ENCODE peak calls at places on chromosomes 11 and 22, in ten cellular contexts. K is stimulated activated CD8-positive, alpha-beta memory T cell treated with anti-CD3 and anti-CD28 coated beads, Interleukin-15, amount 100 ng/mL, for 48 hours; M is GM03348; V is mucosa of gallbladder; X is NCI-H774; Z is central memory CD4-positive, alpha-beta T cell; D is A549; T is effector memory CD4-positive, alpha-beta T cell; F is fibroblast of lung; Y is stimulated activated CD4-positive, alpha-beta T cell treated with anti-CD3 and anti-CD28 coated beads, Interleukin-12 subunit alpha, Interleukin-12 subunit beta, amount 100 ng/mL, for 4 hours. L is an unnamed sample.

GRCh38 chr11:125579811-125580210 is 10.5 kb downstream of the EI24 start:
- DNase-seq in D (no peak), K (no peak), V (no peak), Y (no peak), F (no peak), M (no peak), Z (no peak), X (no peak), T (no peak), L (no peak)

GRCh38 chr11:71120346-71120963 is 131.9 kb downstream of the SHANK2 start:
- DNase-seq in D (peak), X (peak), Y (no peak), K (no peak), M (no peak), Z (no peak), T (no peak), V (no peak), F (peak), L (no peak)

GRCh38 chr22:25484916-25485315 is 79.6 kb upstream of the GRK3 start:
- DNase-seq in F (no peak), V (no peak), X (no peak), D (no peak), Z (no peak), Y (no peak), M (no peak), K (no peak), T (no peak), L (no peak)

GRCh38 chr22:29765905-29766631 is 739 bp downstream of the ZMAT5 start:
- DNase-seq in D (no peak), M (peak), K (peak), Z (no peak), Y (peak), F (no peak), X (no peak), T (no peak), V (no peak), L (no peak)

GRCh38 chr11:35303596-35304392 is 115.6 kb downstream of the SLC1A2 start:
- DNase-seq in X (no peak), M (peak), Y (no peak), K (no peak), Z (no peak), V (peak), F (peak), T (no peak), D (peak), L (no peak)

GRCh38 chr11:5931061-5931460 is 11.0 kb upstream of the OR56A3 start:
- DNase-seq in M (no peak), F (no peak), K (no peak), V (no peak), Y (no peak), Z (no peak), T (no peak), D (no peak), X (no peak), L (no peak)

GRCh38 chr11:107683807-107684206 is 28.0 kb downstream of the SLN start:
- DNase-seq in D (peak), T (no peak), V (no peak), Y (no peak), F (no peak), X (no peak), M (no peak), K (no peak), Z (no peak), L (no peak)

GRCh38 chr22:46851311-46851710 is 88.9 kb downstream of the TBC1D22A start:
- DNase-seq in F (no peak), K (no peak), V (no peak), X (no peak), D (no peak), T (no peak), Y (no peak), Z (no peak), M (no peak), L (no peak)

GRCh38 chr22:42471441-42471840 is 39.2 kb upstream of the NFAM1 start:
- DNase-seq in Y (no peak), K (no peak), T (no peak), F (no peak), D (no peak), Z (no peak), X (no peak), V (no peak), M (no peak), L (no peak)

GRCh38 chr11:43574949-43575915 is 105.3 kb upstream of the HSD17B12 start:
- DNase-seq in K (no peak), Y (no peak), M (peak), F (peak), T (no peak), D (no peak), Z (no peak), X (no peak), V (peak), L (no peak)

GRCh38 chr11:7525424-7525823 is 11.6 kb downstream of the PPFIBP2 start:
- DNase-seq in X (no peak), D (no peak), F (no peak), M (no peak), V (peak), Y (no peak), Z (no peak), K (no peak), T (no peak), L (no peak)